ENCODE peak calls at places on chromosomes 2 and 18, in six cellular contexts. M is HTR-8/SVneo; W is stomach; T is effector memory CD8-positive, alpha-beta T cell; G is choroid plexus epithelial cell; J is iPS DF 6.9. S is an unnamed sample.

GRCh38 chr18:69817335-69817935 is 130.2 kb downstream of the CD226 start:
- DNase-seq in M (no peak), W (no peak), T (no peak), G (peak), J (no peak), S (peak)

GRCh38 chr2:8004250-8004681 is 677.6 kb upstream of the ID2 start:
- DNase-seq in M (no peak), W (no peak), T (no peak), G (peak), J (no peak), S (peak)

GRCh38 chr2:73907840-73908452 is 15.1 kb downstream of the ACTG2 start:
- DNase-seq in M (peak), W (no peak), T (peak), G (peak), J (peak), S (no peak)

GRCh38 chr2:101704046-101704466 is 6.5 kb downstream of the MAP4K4 start:
- DNase-seq in M (peak), W (no peak), T (no peak), G (peak), J (no peak), S (peak)

GRCh38 chr2:119494163-119494790 is 30.0 kb downstream of the SCTR start:
- DNase-seq in M (no peak), W (no peak), T (no peak), G (no peak), J (no peak), S (no peak)

GRCh38 chr2:62577994-62578836 is 72.2 kb upstream of the TMEM17 start:
- DNase-seq in M (peak), W (no peak), T (no peak), G (peak), J (no peak), S (peak)

GRCh38 chr2:10361220-10361588 is 58.5 kb downstream of the HPCAL1 start:
- DNase-seq in M (no peak), W (no peak), T (no peak), G (peak), J (no peak), S (no peak)

GRCh38 chr2:159375241-159375640 is 88.7 kb upstream of the WDSUB1 start:
- DNase-seq in M (no peak), W (no peak), T (no peak), G (no peak), J (no peak), S (no peak)

GRCh38 chr2:49416252-49416651 is 261.9 kb upstream of the FSHR start:
- DNase-seq in M (no peak), W (no peak), T (no peak), G (no peak), J (no peak), S (no peak)

GRCh38 chr2:12448846-12449480 is 267.8 kb upstream of the TRIB2 start:
- DNase-seq in M (no peak), W (no peak), T (no peak), G (peak), J (no peak), S (no peak)

GRCh38 chr2:27992787-27993747 is 102.5 kb downstream of the BABAM2 start:
- DNase-seq in M (peak), W (no peak), T (no peak), G (peak), J (no peak), S (peak)

GRCh38 chr18:23401400-23402347 is 51.4 kb upstream of the RIOK3 start:
- DNase-seq in M (peak), W (peak), T (no peak), G (peak), J (peak), S (peak)

GRCh38 chr2:202157211-202157985 is 81.0 kb downstream of the SUMO1 start:
- DNase-seq in M (no peak), W (no peak), T (no peak), G (no peak), J (no peak), S (no peak)

GRCh38 chr18:10051877-10052631 is 138.2 kb downstream of the VAPA start:
- DNase-seq in M (no peak), W (peak), T (no peak), G (peak), J (no peak), S (peak)

GRCh38 chr2:237854295-237854694 is 5.1 kb upstream of the RAMP1 start:
- DNase-seq in M (no peak), W (no peak), T (no peak), G (no peak), J (no peak), S (no peak)

GRCh38 chr2:237115870-237116269 is 30.2 kb downstream of the COPS8 start:
- DNase-seq in M (no peak), W (no peak), T (no peak), G (no peak), J (no peak), S (no peak)

GRCh38 chr18:46067431-46068007 is 4.5 kb downstream of the PSTPIP2 start:
- DNase-seq in M (no peak), W (no peak), T (no peak), G (peak), J (no peak), S (peak)

GRCh38 chr2:182763311-182763912 is 47.4 kb downstream of the DNAJC10 start:
- DNase-seq in M (peak), W (no peak), T (no peak), G (peak), J (no peak), S (peak)

GRCh38 chr2:128541448-128541847 is 222.8 kb upstream of the HS6ST1 start:
- DNase-seq in M (no peak), W (no peak), T (no peak), G (no peak), J (no peak), S (no peak)

GRCh38 chr2:237514474-237515130 is 27.6 kb downstream of the MLPH start:
- DNase-seq in M (no peak), W (no peak), T (no peak), G (no peak), J (no peak), S (no peak)

GRCh38 chr2:219664958-219665357 is 37.5 kb downstream of the SLC4A3 start:
- DNase-seq in M (no peak), W (no peak), T (no peak), G (peak), J (no peak), S (no peak)

GRCh38 chr2:118856978-118857676 is 9.7 kb upstream of the EN1 start:
- DNase-seq in M (no peak), W (no peak), T (no peak), G (no peak), J (no peak), S (no peak)

GRCh38 chr2:110114007-110114591 is 1.5 kb downstream of the MALL start:
- DNase-seq in M (no peak), W (no peak), T (no peak), G (no peak), J (no peak), S (no peak)

S was measured in mesenchymal stem cell.